ENCODE peak calls at places on chromosomes 16 and 17, in four cellular contexts. One of them, this sample, is unnamed.

GRCh38 chr16:11553371-11553770 is 33.3 kb downstream of the LITAF start:
- DNase-seq in cardiac fibroblast: no peak
- DNase-seq in upper lobe of left lung: no peak
- DNase-seq in transverse colon: no peak
- DNase-seq in this sample: no peak

GRCh38 chr17:2295575-2295974 is 8.0 kb downstream of the SMG6 start:
- DNase-seq in transverse colon: no peak
- DNase-seq in upper lobe of left lung: no peak
- DNase-seq in cardiac fibroblast: no peak
- DNase-seq in this sample: no peak

GRCh38 chr16:67174706-67175231 is 4.4 kb downstream of the NOL3 start:
- DNase-seq in transverse colon: no peak
- DNase-seq in cardiac fibroblast: no peak
- DNase-seq in upper lobe of left lung: no peak
- DNase-seq in this sample: no peak

GRCh38 chr17:72030067-72030899 is 90.5 kb upstream of the SOX9 start:
- DNase-seq in upper lobe of left lung: no peak
- DNase-seq in transverse colon: peak; percentile 28
- DNase-seq in cardiac fibroblast: peak; percentile 53
- DNase-seq in this sample: no peak

GRCh38 chr17:44310612-44311376 is 2.4 kb downstream of the RUNDC3A start:
- DNase-seq in upper lobe of left lung: no peak
- DNase-seq in transverse colon: no peak
- DNase-seq in cardiac fibroblast: no peak
- DNase-seq in this sample: no peak

GRCh38 chr16:21276090-21276489 is 2.0 kb downstream of the CRYM start:
- DNase-seq in cardiac fibroblast: no peak
- DNase-seq in upper lobe of left lung: no peak
- DNase-seq in transverse colon: no peak
- DNase-seq in this sample: no peak

GRCh38 chr17:61267847-61268246 is 131.8 kb upstream of the TBX2 start:
- DNase-seq in cardiac fibroblast: no peak
- DNase-seq in upper lobe of left lung: no peak
- DNase-seq in transverse colon: no peak
- DNase-seq in this sample: no peak

GRCh38 chr17:59366773-59367656 is 35.6 kb downstream of the YPEL2 start:
- DNase-seq in upper lobe of left lung: no peak
- DNase-seq in cardiac fibroblast: peak; percentile 67
- DNase-seq in transverse colon: peak; percentile 77
- DNase-seq in this sample: no peak

GRCh38 chr16:81551141-81551808 is 106.7 kb downstream of the CMIP start:
- DNase-seq in transverse colon: no peak
- DNase-seq in upper lobe of left lung: no peak
- DNase-seq in cardiac fibroblast: peak; percentile 27
- DNase-seq in this sample: no peak

GRCh38 chr17:8556074-8556473 is 74.5 kb downstream of the MYH10 start:
- DNase-seq in transverse colon: no peak
- DNase-seq in upper lobe of left lung: no peak
- DNase-seq in cardiac fibroblast: peak; percentile 25
- DNase-seq in this sample: peak; percentile 23

GRCh38 chr17:4706121-4706520 is 2.2 kb upstream of the PELP1 start:
- DNase-seq in upper lobe of left lung: no peak
- DNase-seq in transverse colon: no peak
- DNase-seq in cardiac fibroblast: no peak
- DNase-seq in this sample: no peak

GRCh38 chr17:64393000-64393402 is 2.3 kb upstream of the PECAM1 start:
- DNase-seq in cardiac fibroblast: no peak
- DNase-seq in upper lobe of left lung: no peak
- DNase-seq in transverse colon: no peak
- DNase-seq in this sample: no peak

GRCh38 chr17:78722101-78722761 is 59.8 kb downstream of the CYTH1 start:
- DNase-seq in cardiac fibroblast: no peak
- DNase-seq in upper lobe of left lung: no peak
- DNase-seq in transverse colon: peak; percentile 63
- DNase-seq in this sample: no peak

GRCh38 chr16:28067604-28068382 is 4.3 kb upstream of the GSG1L start:
- DNase-seq in transverse colon: no peak
- DNase-seq in upper lobe of left lung: no peak
- DNase-seq in cardiac fibroblast: peak; percentile 64
- DNase-seq in this sample: peak; percentile 22

GRCh38 chr16:26889751-26890150 is 177.0 kb upstream of the C16orf82 start:
- DNase-seq in transverse colon: no peak
- DNase-seq in cardiac fibroblast: no peak
- DNase-seq in upper lobe of left lung: no peak
- DNase-seq in this sample: no peak

GRCh38 chr17:17177186-17177585 is 28.9 kb downstream of the PLD6 start:
- DNase-seq in transverse colon: no peak
- DNase-seq in upper lobe of left lung: no peak
- DNase-seq in cardiac fibroblast: no peak
- DNase-seq in this sample: no peak

GRCh38 chr17:49035470-49036269 is 38.5 kb downstream of the IGF2BP1 start:
- DNase-seq in upper lobe of left lung: peak; percentile 81
- DNase-seq in transverse colon: peak; percentile 60
- DNase-seq in cardiac fibroblast: peak; percentile 65
- DNase-seq in this sample: no peak

GRCh38 chr16:68319185-68319908 is 8.5 kb downstream of the PRMT7 start:
- DNase-seq in cardiac fibroblast: no peak
- DNase-seq in upper lobe of left lung: no peak
- DNase-seq in transverse colon: no peak
- DNase-seq in this sample: no peak

GRCh38 chr17:10435096-10435495 is 13.3 kb upstream of the MYH8 start:
- DNase-seq in upper lobe of left lung: no peak
- DNase-seq in transverse colon: no peak
- DNase-seq in cardiac fibroblast: peak; percentile 7
- DNase-seq in this sample: no peak

GRCh38 chr17:72060084-72060483 is 60.7 kb upstream of the SOX9 start:
- DNase-seq in upper lobe of left lung: no peak
- DNase-seq in transverse colon: no peak
- DNase-seq in cardiac fibroblast: no peak
- DNase-seq in this sample: no peak

GRCh38 chr16:1788095-1788707 is 5.3 kb downstream of the IGFALS start:
- DNase-seq in upper lobe of left lung: peak; percentile 79
- DNase-seq in cardiac fibroblast: no peak
- DNase-seq in transverse colon: no peak
- DNase-seq in this sample: no peak

GRCh38 chr16:54430491-54431030 is 144.0 kb upstream of the IRX3 start:
- DNase-seq in cardiac fibroblast: peak; percentile 59
- DNase-seq in transverse colon: no peak
- DNase-seq in upper lobe of left lung: no peak
- DNase-seq in this sample: peak; percentile 79

GRCh38 chr17:81553018-81553615 is 964 bp upstream of the FAAP100 start:
- DNase-seq in transverse colon: peak; percentile 82
- DNase-seq in cardiac fibroblast: peak; percentile 84
- DNase-seq in upper lobe of left lung: peak; percentile 83
- DNase-seq in this sample: peak; percentile 51

GRCh38 chr17:39928868-39929651 is 1.5 kb downstream of the LRRC3C start:
- DNase-seq in transverse colon: no peak
- DNase-seq in upper lobe of left lung: no peak
- DNase-seq in cardiac fibroblast: peak; percentile 86
- DNase-seq in this sample: peak; percentile 81

GRCh38 chr17:5942687-5943086 is 127.5 kb upstream of the WSCD1 start:
- DNase-seq in upper lobe of left lung: no peak
- DNase-seq in transverse colon: no peak
- DNase-seq in cardiac fibroblast: no peak
- DNase-seq in this sample: no peak

GRCh38 chr17:74773871-74774286 is 2.3 kb downstream of the NAT9 start:
- DNase-seq in transverse colon: no peak
- DNase-seq in cardiac fibroblast: peak; percentile 66
- DNase-seq in upper lobe of left lung: no peak
- DNase-seq in this sample: no peak

GRCh38 chr16:3175157-3176153 is 12.5 kb upstream of the OR1F1 start:
- DNase-seq in transverse colon: no peak
- DNase-seq in cardiac fibroblast: peak; percentile 22
- DNase-seq in upper lobe of left lung: peak; percentile 70
- DNase-seq in this sample: no peak
- H3K4me3 ChIP-seq in transverse colon: no peak overlapping the region
- H3K4me3 ChIP-seq in cardiac fibroblast: no peak overlapping the region
- H3K4me3 ChIP-seq in upper lobe of left lung: no peak overlapping the region
- H3K4me3 ChIP-seq in this sample: peak overlapping the region; percentile 27

GRCh38 chr17:80034654-80034976 is 1.1 kb downstream of the TBC1D16 start:
- DNase-seq in upper lobe of left lung: no peak
- DNase-seq in cardiac fibroblast: no peak
- DNase-seq in transverse colon: no peak
- DNase-seq in this sample: no peak
- H3K4me3 ChIP-seq in upper lobe of left lung: peak overlapping the region; percentile 84
- H3K4me3 ChIP-seq in cardiac fibroblast: peak overlapping the region; percentile 91
- H3K4me3 ChIP-seq in transverse colon: no peak overlapping the region
- H3K4me3 ChIP-seq in this sample: peak overlapping the region; percentile 72

DNA sequence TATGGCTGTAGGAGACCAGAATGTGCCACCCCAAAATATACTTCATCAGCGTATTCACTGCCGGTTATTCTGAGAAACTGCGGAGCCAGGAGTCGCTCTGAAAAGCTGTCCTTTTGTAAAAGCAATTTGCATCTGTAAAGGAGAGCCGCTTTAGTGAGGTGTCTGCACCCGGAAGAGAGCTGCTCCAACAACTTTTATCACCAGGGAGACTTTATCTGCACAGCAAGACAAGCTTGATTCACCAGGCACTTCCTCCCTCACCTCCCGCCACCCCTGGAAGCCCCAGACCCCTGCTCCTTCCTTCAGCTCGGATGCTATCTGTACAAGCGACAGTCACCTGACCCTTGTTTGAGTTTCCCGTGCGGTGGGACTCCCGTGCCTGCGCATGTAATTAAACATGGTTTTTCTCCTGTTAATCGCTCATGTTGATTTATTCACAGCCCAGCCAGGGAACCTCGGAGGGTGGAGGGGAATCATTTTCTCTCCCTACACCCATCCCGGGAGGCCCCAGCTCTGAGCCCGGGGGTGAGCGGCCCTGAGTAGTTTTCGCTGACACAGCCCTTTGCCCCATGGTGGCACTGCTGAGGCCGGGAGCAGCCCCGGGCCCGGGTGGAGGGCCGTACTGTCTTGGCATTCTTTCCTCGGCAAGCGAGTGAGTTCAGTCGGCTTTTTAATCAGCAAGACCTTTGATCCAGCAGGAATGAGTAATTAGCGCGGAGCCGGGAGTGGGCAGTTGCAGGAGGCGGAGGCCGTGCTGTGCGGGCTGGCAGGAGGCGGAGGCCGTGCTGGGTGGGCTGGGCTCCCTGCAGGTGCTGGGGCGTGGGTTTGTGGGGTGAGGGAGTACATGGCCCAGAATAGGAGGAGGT is 222.7 kb upstream of the CIBAR2 start:
- DNase-seq in cardiac fibroblast: no peak
- DNase-seq in upper lobe of left lung: peak; percentile 76
- DNase-seq in transverse colon: peak; percentile 88
- DNase-seq in this sample: no peak
- H3K4me3 ChIP-seq in cardiac fibroblast: no peak overlapping the region
- H3K4me3 ChIP-seq in upper lobe of left lung: peak overlapping the region; percentile 34
- H3K4me3 ChIP-seq in transverse colon: no peak overlapping the region
- H3K4me3 ChIP-seq in this sample: peak overlapping the region; percentile 16

DNA sequence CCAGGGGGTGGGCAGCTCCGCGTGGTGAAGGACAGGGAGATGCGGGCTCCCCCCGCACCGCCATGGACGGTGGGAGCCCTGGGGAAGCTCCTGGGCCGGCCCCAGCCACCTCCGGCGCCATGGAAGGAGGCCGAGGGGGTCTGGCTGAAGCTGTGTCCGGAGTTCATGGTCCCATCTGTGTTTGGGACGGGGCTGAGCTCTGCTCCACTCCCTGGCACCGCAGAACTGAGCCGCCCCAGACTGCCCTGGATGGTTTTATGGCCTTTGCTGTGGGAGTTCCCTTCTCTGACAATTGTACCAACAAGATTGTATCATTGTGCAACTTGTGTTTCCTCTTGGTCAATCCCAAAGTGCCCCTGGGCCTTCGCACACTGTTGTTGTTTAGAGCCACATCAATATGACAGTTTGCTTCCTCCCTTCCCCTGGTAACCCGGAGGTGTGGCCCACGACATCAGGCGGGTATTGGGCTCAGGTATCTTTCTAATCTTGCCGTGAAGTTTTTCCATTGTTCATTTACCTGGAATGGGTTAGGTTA is 942 bp downstream of the KRT23 start:
- DNase-seq in cardiac fibroblast: no peak
- DNase-seq in upper lobe of left lung: peak; percentile 54
- DNase-seq in transverse colon: peak; percentile 33
- DNase-seq in this sample: no peak
- H3K4me3 ChIP-seq in cardiac fibroblast: no peak overlapping the region
- H3K4me3 ChIP-seq in upper lobe of left lung: no peak overlapping the region
- H3K4me3 ChIP-seq in transverse colon: no peak overlapping the region
- H3K4me3 ChIP-seq in this sample: no peak overlapping the region

GRCh38 chr16:71429581-71429980 is 12.3 kb downstream of the TLE7 start:
- DNase-seq in transverse colon: no peak
- DNase-seq in upper lobe of left lung: no peak
- DNase-seq in cardiac fibroblast: no peak
- DNase-seq in this sample: no peak

GRCh38 chr16:71428883-71429282 is 13.0 kb downstream of the TLE7 start:
- DNase-seq in upper lobe of left lung: no peak
- DNase-seq in cardiac fibroblast: peak; percentile 48
- DNase-seq in transverse colon: no peak
- DNase-seq in this sample: no peak

GRCh38 chr16:71431991-71432390 is 9.9 kb downstream of the TLE7 start:
- DNase-seq in transverse colon: no peak
- DNase-seq in cardiac fibroblast: no peak
- DNase-seq in upper lobe of left lung: peak; percentile 46
- DNase-seq in this sample: no peak

GRCh38 chr16:71431176-71431575 is 10.7 kb downstream of the TLE7 start:
- DNase-seq in upper lobe of left lung: no peak
- DNase-seq in cardiac fibroblast: no peak
- DNase-seq in transverse colon: no peak
- DNase-seq in this sample: no peak

DNA sequence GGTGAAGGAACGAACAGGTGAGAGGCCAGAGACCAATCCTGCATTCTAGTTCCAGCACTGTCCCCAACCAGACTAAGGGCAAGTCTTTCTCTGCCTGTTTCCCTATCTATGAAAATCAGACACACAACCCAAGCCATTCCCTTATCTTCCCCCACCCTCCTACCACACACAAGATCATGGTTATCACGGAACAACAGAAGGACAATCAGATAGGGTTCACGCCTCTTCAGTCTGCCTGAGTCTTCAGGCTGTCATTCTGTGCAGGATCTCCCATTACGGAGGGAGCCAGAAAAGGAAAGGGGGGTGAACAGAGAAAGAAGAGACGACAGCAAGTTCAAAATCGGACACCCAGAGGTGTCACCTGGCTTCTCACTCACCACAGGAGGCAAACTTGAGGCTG is 11.1 kb downstream of the TLE7 start:
- DNase-seq in upper lobe of left lung: no peak
- DNase-seq in cardiac fibroblast: no peak
- DNase-seq in transverse colon: no peak
- DNase-seq in this sample: no peak
- H3K4me3 ChIP-seq in upper lobe of left lung: no peak overlapping the region
- H3K4me3 ChIP-seq in cardiac fibroblast: no peak overlapping the region
- H3K4me3 ChIP-seq in transverse colon: no peak overlapping the region
- H3K4me3 ChIP-seq in this sample: no peak overlapping the region

GRCh38 chr17:68580236-68580903 is 20.8 kb downstream of the FAM20A start:
- DNase-seq in transverse colon: no peak
- DNase-seq in upper lobe of left lung: no peak
- DNase-seq in cardiac fibroblast: peak; percentile 96
- DNase-seq in this sample: peak; percentile 60
- H3K4me3 ChIP-seq in transverse colon: no peak overlapping the region
- H3K4me3 ChIP-seq in upper lobe of left lung: no peak overlapping the region
- H3K4me3 ChIP-seq in cardiac fibroblast: no peak overlapping the region
- H3K4me3 ChIP-seq in this sample: no peak overlapping the region